ENCODE peak calls at places on chromosomes 13 and 19, in ten cellular contexts. E, V, P, C, B, U, F, G, N and Q are unnamed samples.

GRCh38 chr13:95800455-95800854 is 123.5 kb downstream of the DNAJC3 start:
- DNase-seq in B (no peak), G (no peak), E (no peak), F (no peak), C (no peak), V (no peak), P (no peak), N (no peak), U (no peak), Q (no peak)

GRCh38 chr19:53463263-53463662 is 4.3 kb upstream of the ZNF813 start:
- DNase-seq in B (no peak), C (peak; percentile 98), P (no peak), E (no peak), G (peak; percentile 84), U (no peak), V (no peak), F (peak; percentile 64), N (no peak), Q (peak; percentile 69)

GRCh38 chr19:14021474-14021873 is 6.5 kb upstream of the RLN3 start:
- DNase-seq in F (no peak), V (no peak), C (no peak), E (no peak), U (no peak), B (no peak), G (no peak), P (no peak), N (no peak), Q (no peak)

GRCh38 chr13:72651196-72651595 is 76.2 kb downstream of the MZT1 start:
- DNase-seq in E (no peak), G (no peak), N (no peak), V (no peak), B (no peak), C (peak; percentile 16), U (no peak), F (no peak), P (no peak), Q (no peak)

GRCh38 chr13:21913010-21913409 is 242.1 kb downstream of the FGF9 start:
- DNase-seq in P (peak; percentile 11), F (no peak), C (peak; percentile 89), N (no peak), V (no peak), U (no peak), E (no peak), G (no peak), B (no peak), Q (no peak)

GRCh38 chr13:82412749-82413148 is 1469.5 kb downstream of the SLITRK1 start:
- DNase-seq in N (no peak), E (no peak), C (no peak), G (no peak), B (no peak), F (no peak), P (no peak), V (no peak), U (no peak), Q (no peak)

GRCh38 chr19:6865849-6866248 is 21.5 kb upstream of the ADGRE1 start:
- DNase-seq in P (no peak), G (no peak), V (no peak), E (no peak), C (no peak), U (no peak), N (no peak), F (no peak), B (no peak), Q (no peak)

GRCh38 chr13:111514646-111515617 is 194.5 kb downstream of the TEX29 start:
- DNase-seq in N (no peak), F (no peak), P (no peak), V (no peak), U (no peak), C (peak; percentile 32), G (no peak), B (no peak), E (no peak), Q (peak; percentile 45)

GRCh38 chr19:5271145-5271544 is 69.5 kb downstream of the PTPRS start:
- DNase-seq in C (peak; percentile 68), U (no peak), B (no peak), N (no peak), P (no peak), G (no peak), E (no peak), V (peak; percentile 0), F (no peak), Q (no peak)

GRCh38 chr19:15841875-15842569 is 26.6 kb upstream of the OR10H1 start:
- DNase-seq in P (peak; percentile 57), G (no peak), B (no peak), N (no peak), F (no peak), C (no peak), V (no peak), E (no peak), U (no peak), Q (no peak)

GRCh38 chr13:63481334-63481733 is 2065.7 kb upstream of the PCDH20 start:
- DNase-seq in G (no peak), E (no peak), P (no peak), U (no peak), V (no peak), C (no peak), F (no peak), N (no peak), B (no peak), Q (no peak)

GRCh38 chr19:2326699-2327360 is 1.6 kb downstream of the LSM7 start:
- DNase-seq in P (no peak), U (no peak), F (no peak), B (no peak), E (no peak), N (no peak), G (no peak), C (no peak), V (no peak), Q (no peak)

GRCh38 chr19:39407644-39408391 is 1.2 kb downstream of the ZFP36 start:
- DNase-seq in V (no peak), C (peak; percentile 69), P (peak; percentile 92), G (no peak), E (peak; percentile 76), F (peak; percentile 37), N (no peak), U (no peak), B (peak; percentile 64), Q (peak; percentile 77)

GRCh38 chr13:109568273-109568900 is 218.0 kb downstream of the IRS2 start:
- DNase-seq in B (no peak), G (no peak), E (no peak), P (no peak), V (no peak), U (no peak), N (no peak), F (no peak), C (no peak), Q (no peak)

GRCh38 chr19:16661480-16662034 is 618 bp downstream of the TMEM38A start:
- DNase-seq in G (peak; percentile 46), F (peak; percentile 71), V (no peak), B (no peak), P (no peak), N (peak; percentile 22), U (no peak), C (peak; percentile 75), E (no peak), Q (peak; percentile 59)

GRCh38 chr13:76856141-76856571 is 30.0 kb downstream of the KCTD12 start:
- DNase-seq in U (no peak), E (no peak), N (no peak), G (no peak), V (peak; percentile 68), F (no peak), B (no peak), C (no peak), P (peak; percentile 39), Q (no peak)

GRCh38 chr19:55602104-55603001 is 2.3 kb downstream of the ZNF524 start:
- DNase-seq in N (no peak), E (no peak), U (no peak), P (no peak), V (no peak), C (no peak), B (no peak), F (no peak), G (no peak), Q (no peak)

GRCh38 chr19:1131718-1132552 is 28.1 kb downstream of the GPX4 start:
- DNase-seq in F (peak; percentile 88), B (peak; percentile 83), G (peak; percentile 69), U (peak; percentile 83), C (peak; percentile 91), E (peak; percentile 72), V (peak; percentile 80), N (peak; percentile 91), P (peak; percentile 92), Q (no peak)

GRCh38 chr13:47696677-47697076 is 304.4 kb downstream of the SUCLA2 start:
- DNase-seq in V (no peak), B (no peak), C (no peak), F (no peak), E (no peak), N (no peak), G (no peak), U (no peak), P (no peak), Q (no peak)

GRCh38 chr13:43364210-43365041 is 341.0 kb downstream of the DNAJC15 start:
- DNase-seq in U (no peak), N (no peak), B (no peak), E (no peak), P (no peak), V (peak; percentile 59), F (peak; percentile 31), C (no peak), G (no peak), Q (no peak)

GRCh38 chr19:2255112-2255845 is 938 bp downstream of the JSRP1 start:
- DNase-seq in N (no peak), V (no peak), E (no peak), F (no peak), B (no peak), G (no peak), U (no peak), P (no peak), C (no peak), Q (no peak)

GRCh38 chr19:7645159-7645558 is 8.2 kb downstream of the STXBP2 start:
- DNase-seq in P (no peak), B (no peak), V (no peak), N (no peak), U (no peak), F (no peak), C (no peak), E (no peak), G (no peak), Q (no peak)

GRCh38 chr19:3121821-3122511 is 13.9 kb upstream of the GNA15 start:
- DNase-seq in C (no peak), U (no peak), B (no peak), P (no peak), F (no peak), N (no peak), E (no peak), V (no peak), G (no peak), Q (peak; percentile 88)

GRCh38 chr19:3034194-3034844 is 5.2 kb upstream of the TLE2 start:
- DNase-seq in E (no peak), P (peak; percentile 23), G (no peak), V (no peak), F (no peak), U (no peak), N (no peak), B (no peak), C (no peak), Q (peak; percentile 60)

GRCh38 chr13:80665792-80666333 is 324.9 kb upstream of the SPRY2 start:
- DNase-seq in N (no peak), E (no peak), P (no peak), B (no peak), F (no peak), G (no peak), V (no peak), U (no peak), C (no peak), Q (no peak)

GRCh38 chr19:50817941-50818858 is 5.4 kb downstream of the KLK1 start:
- DNase-seq in G (no peak), U (peak; percentile 67), N (peak; percentile 67), B (peak; percentile 59), F (peak; percentile 19), P (peak; percentile 45), V (no peak), C (peak; percentile 99), E (no peak), Q (no peak)

GRCh38 chr13:101631403-101631802 is 178.9 kb downstream of the ITGBL1 start:
- DNase-seq in U (no peak), B (no peak), E (no peak), C (no peak), P (no peak), G (no peak), V (no peak), N (no peak), F (no peak), Q (no peak)

GRCh38 chr19:54517483-54517882 is 14.9 kb downstream of the LAIR2 start:
- DNase-seq in F (peak; percentile 48), P (peak; percentile 66), N (peak; percentile 55), C (peak; percentile 28), G (no peak), E (peak; percentile 38), V (peak; percentile 63), U (peak; percentile 52), B (peak; percentile 30), Q (no peak)